ENCODE peak calls at places on chromosomes 1 and 21, in eight cellular contexts. One of them, this sample, is unnamed.

GRCh38 chr1:109201123-109201703 is 12.5 kb upstream of the SARS1 start:
- DNase-seq in AG04450: peak
- DNase-seq in mucosa of descending colon: peak
- DNase-seq in fibroblast of lung: peak
- DNase-seq in GM23338: peak
- DNase-seq in A549: peak
- DNase-seq in fibroblast of mammary gland: peak
- DNase-seq in psoas muscle: peak
- DNase-seq in this sample: no peak

GRCh38 chr1:20255666-20256065 is 35.0 kb upstream of the VWA5B1 start:
- DNase-seq in A549: peak
- DNase-seq in GM23338: no peak
- DNase-seq in fibroblast of mammary gland: peak
- DNase-seq in psoas muscle: no peak
- DNase-seq in fibroblast of lung: peak
- DNase-seq in mucosa of descending colon: peak
- DNase-seq in AG04450: peak
- DNase-seq in this sample: peak

GRCh38 chr1:29711582-29712274 is 475.4 kb downstream of the PTPRU start:
- DNase-seq in mucosa of descending colon: no peak
- DNase-seq in psoas muscle: no peak
- DNase-seq in fibroblast of lung: peak
- DNase-seq in fibroblast of mammary gland: peak
- DNase-seq in A549: no peak
- DNase-seq in AG04450: no peak
- DNase-seq in GM23338: no peak
- DNase-seq in this sample: no peak

GRCh38 chr1:192474080-192474683 is 101.4 kb upstream of the RGS1 start:
- DNase-seq in A549: peak
- DNase-seq in psoas muscle: no peak
- DNase-seq in fibroblast of mammary gland: peak
- DNase-seq in AG04450: no peak
- DNase-seq in GM23338: peak
- DNase-seq in fibroblast of lung: peak
- DNase-seq in mucosa of descending colon: peak
- DNase-seq in this sample: peak

GRCh38 chr1:63893976-63894375 is 120.2 kb downstream of the ROR1 start:
- DNase-seq in GM23338: no peak
- DNase-seq in psoas muscle: no peak
- DNase-seq in fibroblast of lung: no peak
- DNase-seq in mucosa of descending colon: no peak
- DNase-seq in A549: no peak
- DNase-seq in AG04450: no peak
- DNase-seq in fibroblast of mammary gland: peak
- DNase-seq in this sample: no peak

GRCh38 chr1:170545476-170545875 is 13.5 kb downstream of the GORAB start:
- DNase-seq in AG04450: peak
- DNase-seq in fibroblast of mammary gland: peak
- DNase-seq in fibroblast of lung: peak
- DNase-seq in GM23338: no peak
- DNase-seq in psoas muscle: no peak
- DNase-seq in A549: no peak
- DNase-seq in mucosa of descending colon: no peak
- DNase-seq in this sample: no peak

GRCh38 chr1:99704356-99704816 is 58.5 kb downstream of the PALMD start:
- DNase-seq in mucosa of descending colon: peak
- DNase-seq in fibroblast of lung: no peak
- DNase-seq in GM23338: no peak
- DNase-seq in A549: no peak
- DNase-seq in psoas muscle: no peak
- DNase-seq in fibroblast of mammary gland: no peak
- DNase-seq in AG04450: no peak
- DNase-seq in this sample: no peak

GRCh38 chr1:13700521-13701273 is 709 bp downstream of the PRDM2 start:
- DNase-seq in fibroblast of mammary gland: peak
- DNase-seq in fibroblast of lung: peak
- DNase-seq in AG04450: no peak
- DNase-seq in mucosa of descending colon: peak
- DNase-seq in A549: peak
- DNase-seq in GM23338: peak
- DNase-seq in psoas muscle: peak
- DNase-seq in this sample: no peak

GRCh38 chr1:172321429-172321828 is 99.1 kb upstream of the C1orf105 start:
- DNase-seq in A549: peak
- DNase-seq in psoas muscle: no peak
- DNase-seq in mucosa of descending colon: no peak
- DNase-seq in AG04450: no peak
- DNase-seq in fibroblast of mammary gland: peak
- DNase-seq in GM23338: no peak
- DNase-seq in fibroblast of lung: peak
- DNase-seq in this sample: no peak

GRCh38 chr21:14120091-14120734 is 90.5 kb downstream of the LIPI start:
- DNase-seq in psoas muscle: no peak
- DNase-seq in AG04450: no peak
- DNase-seq in GM23338: peak
- DNase-seq in mucosa of descending colon: peak
- DNase-seq in fibroblast of lung: no peak
- DNase-seq in A549: no peak
- DNase-seq in fibroblast of mammary gland: peak
- DNase-seq in this sample: peak

GRCh38 chr1:53560572-53561487 is 101.6 kb downstream of the DMRTB1 start:
- DNase-seq in psoas muscle: no peak
- DNase-seq in mucosa of descending colon: no peak
- DNase-seq in fibroblast of mammary gland: no peak
- DNase-seq in A549: no peak
- DNase-seq in GM23338: no peak
- DNase-seq in fibroblast of lung: peak
- DNase-seq in AG04450: no peak
- DNase-seq in this sample: no peak

GRCh38 chr21:16218682-16219343 is 489.0 kb downstream of the USP25 start:
- DNase-seq in fibroblast of mammary gland: no peak
- DNase-seq in psoas muscle: no peak
- DNase-seq in mucosa of descending colon: no peak
- DNase-seq in GM23338: no peak
- DNase-seq in fibroblast of lung: no peak
- DNase-seq in A549: no peak
- DNase-seq in AG04450: no peak
- DNase-seq in this sample: no peak

GRCh38 chr1:19006837-19007271 is 50.4 kb upstream of the IFFO2 start:
- DNase-seq in mucosa of descending colon: no peak
- DNase-seq in GM23338: no peak
- DNase-seq in psoas muscle: no peak
- DNase-seq in A549: no peak
- DNase-seq in fibroblast of mammary gland: no peak
- DNase-seq in AG04450: no peak
- DNase-seq in fibroblast of lung: peak
- DNase-seq in this sample: no peak

GRCh38 chr1:3473381-3473844 is 18.9 kb downstream of the ARHGEF16 start:
- DNase-seq in GM23338: no peak
- DNase-seq in mucosa of descending colon: no peak
- DNase-seq in AG04450: peak
- DNase-seq in psoas muscle: no peak
- DNase-seq in A549: no peak
- DNase-seq in fibroblast of lung: peak
- DNase-seq in fibroblast of mammary gland: peak
- DNase-seq in this sample: no peak

GRCh38 chr21:43269461-43269860 is 100.7 kb downstream of the CRYAA start:
- DNase-seq in fibroblast of lung: no peak
- DNase-seq in fibroblast of mammary gland: no peak
- DNase-seq in AG04450: no peak
- DNase-seq in mucosa of descending colon: no peak
- DNase-seq in A549: no peak
- DNase-seq in psoas muscle: peak
- DNase-seq in GM23338: peak
- DNase-seq in this sample: peak

GRCh38 chr1:239389703-239390102 is 3.3 kb downstream of the CHRM3 start:
- DNase-seq in fibroblast of lung: peak
- DNase-seq in A549: no peak
- DNase-seq in GM23338: no peak
- DNase-seq in mucosa of descending colon: no peak
- DNase-seq in psoas muscle: no peak
- DNase-seq in AG04450: no peak
- DNase-seq in fibroblast of mammary gland: no peak
- DNase-seq in this sample: no peak

GRCh38 chr21:26120833-26121232 is 49.7 kb downstream of the APP start:
- DNase-seq in fibroblast of mammary gland: peak
- DNase-seq in A549: no peak
- DNase-seq in psoas muscle: no peak
- DNase-seq in fibroblast of lung: peak
- DNase-seq in GM23338: peak
- DNase-seq in AG04450: no peak
- DNase-seq in mucosa of descending colon: no peak
- DNase-seq in this sample: no peak

GRCh38 chr1:167627865-167628641 is 2.0 kb upstream of the RCSD1 start:
- DNase-seq in fibroblast of lung: no peak
- DNase-seq in AG04450: no peak
- DNase-seq in A549: no peak
- DNase-seq in psoas muscle: no peak
- DNase-seq in fibroblast of mammary gland: no peak
- DNase-seq in GM23338: no peak
- DNase-seq in mucosa of descending colon: no peak
- DNase-seq in this sample: peak
- H3K4me3 ChIP-seq in fibroblast of lung: no peak
- H3K4me3 ChIP-seq in AG04450: no peak
- H3K4me3 ChIP-seq in A549: no peak
- H3K4me3 ChIP-seq in psoas muscle: no peak
- H3K4me3 ChIP-seq in fibroblast of mammary gland: no peak
- H3K4me3 ChIP-seq in GM23338: no peak
- H3K4me3 ChIP-seq in mucosa of descending colon: no peak
- H3K4me3 ChIP-seq in this sample: peak

GRCh38 chr1:16981269-16981849 is 939 bp upstream of the MFAP2 start:
- DNase-seq in psoas muscle: no peak
- DNase-seq in fibroblast of mammary gland: peak
- DNase-seq in mucosa of descending colon: no peak
- DNase-seq in GM23338: no peak
- DNase-seq in AG04450: peak
- DNase-seq in A549: no peak
- DNase-seq in fibroblast of lung: peak
- DNase-seq in this sample: no peak
- H3K4me3 ChIP-seq in psoas muscle: no peak
- H3K4me3 ChIP-seq in fibroblast of mammary gland: peak
- H3K4me3 ChIP-seq in mucosa of descending colon: no peak
- H3K4me3 ChIP-seq in GM23338: no peak
- H3K4me3 ChIP-seq in AG04450: peak
- H3K4me3 ChIP-seq in A549: no peak
- H3K4me3 ChIP-seq in fibroblast of lung: no peak
- H3K4me3 ChIP-seq in this sample: no peak

GRCh38 chr1:41367102-41367537 is 5.9 kb downstream of the FOXO6 start:
- DNase-seq in psoas muscle: no peak
- DNase-seq in fibroblast of mammary gland: no peak
- DNase-seq in GM23338: peak
- DNase-seq in AG04450: no peak
- DNase-seq in fibroblast of lung: no peak
- DNase-seq in mucosa of descending colon: no peak
- DNase-seq in A549: no peak
- DNase-seq in this sample: no peak
- H3K4me3 ChIP-seq in psoas muscle: peak
- H3K4me3 ChIP-seq in fibroblast of mammary gland: no peak
- H3K4me3 ChIP-seq in GM23338: peak
- H3K4me3 ChIP-seq in AG04450: no peak
- H3K4me3 ChIP-seq in fibroblast of lung: no peak
- H3K4me3 ChIP-seq in mucosa of descending colon: no peak
- H3K4me3 ChIP-seq in A549: no peak
- H3K4me3 ChIP-seq in this sample: peak

GRCh38 chr1:4796999-4797375 is 142.6 kb downstream of the AJAP1 start:
- DNase-seq in fibroblast of lung: no peak
- DNase-seq in psoas muscle: no peak
- DNase-seq in AG04450: no peak
- DNase-seq in A549: no peak
- DNase-seq in GM23338: no peak
- DNase-seq in mucosa of descending colon: no peak
- DNase-seq in fibroblast of mammary gland: no peak
- DNase-seq in this sample: no peak

GRCh38 chr1:4794020-4794780 is 139.8 kb downstream of the AJAP1 start:
- DNase-seq in psoas muscle: no peak
- DNase-seq in AG04450: no peak
- DNase-seq in A549: no peak
- DNase-seq in GM23338: no peak
- DNase-seq in fibroblast of mammary gland: peak
- DNase-seq in mucosa of descending colon: no peak
- DNase-seq in fibroblast of lung: no peak
- DNase-seq in this sample: no peak

GRCh38 chr1:4792565-4792964 is 138.2 kb downstream of the AJAP1 start:
- DNase-seq in fibroblast of lung: no peak
- DNase-seq in AG04450: no peak
- DNase-seq in A549: no peak
- DNase-seq in GM23338: no peak
- DNase-seq in mucosa of descending colon: no peak
- DNase-seq in fibroblast of mammary gland: no peak
- DNase-seq in psoas muscle: no peak
- DNase-seq in this sample: no peak

GRCh38 chr1:4797429-4797828 is 143.0 kb downstream of the AJAP1 start:
- DNase-seq in AG04450: no peak
- DNase-seq in fibroblast of mammary gland: no peak
- DNase-seq in psoas muscle: no peak
- DNase-seq in mucosa of descending colon: no peak
- DNase-seq in A549: no peak
- DNase-seq in fibroblast of lung: no peak
- DNase-seq in GM23338: no peak
- DNase-seq in this sample: no peak

DNA sequence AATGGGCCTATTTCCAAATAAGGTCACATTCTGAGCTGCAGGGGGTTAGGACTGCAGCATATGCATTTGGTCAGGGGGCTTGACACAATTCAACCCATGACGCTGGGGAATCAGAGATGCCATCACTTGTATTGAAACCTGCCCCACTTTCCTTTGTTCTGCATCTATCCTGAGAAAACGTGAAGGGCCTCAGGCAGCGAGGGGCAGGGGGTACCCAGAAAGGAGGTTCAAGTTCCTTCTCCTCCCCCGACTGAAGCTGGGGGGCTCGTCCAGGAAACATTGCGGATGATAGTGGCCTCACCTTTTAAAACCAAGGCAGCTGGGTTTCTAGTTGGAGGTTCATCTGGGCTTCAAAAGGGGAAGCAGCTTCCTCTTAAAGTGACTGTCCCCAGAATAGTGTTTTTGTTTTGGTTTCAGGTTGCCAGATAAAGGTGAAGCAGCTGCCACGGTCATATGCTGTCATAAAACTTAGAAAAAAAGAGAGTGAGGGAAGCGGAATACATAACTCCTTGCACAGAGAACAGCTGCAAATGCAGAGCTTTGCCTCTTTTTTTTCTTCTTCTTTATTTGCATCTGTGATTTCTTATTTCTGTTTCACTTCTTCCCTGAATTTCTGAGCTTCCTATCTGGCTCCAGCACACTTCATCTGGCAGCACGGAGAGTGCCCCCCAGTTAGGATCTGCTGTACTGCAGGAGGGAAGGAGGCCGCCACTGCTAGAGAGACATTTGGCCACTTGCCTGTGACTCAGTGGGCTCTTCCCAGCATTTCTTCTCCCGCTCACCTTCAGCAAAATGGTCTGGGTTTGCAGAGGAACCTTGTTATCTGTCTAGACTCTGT is 142.0 kb downstream of the AJAP1 start:
- DNase-seq in fibroblast of lung: no peak
- DNase-seq in fibroblast of mammary gland: no peak
- DNase-seq in GM23338: no peak
- DNase-seq in mucosa of descending colon: no peak
- DNase-seq in A549: no peak
- DNase-seq in psoas muscle: no peak
- DNase-seq in AG04450: no peak
- DNase-seq in this sample: no peak
- H3K4me3 ChIP-seq in fibroblast of lung: no peak
- H3K4me3 ChIP-seq in fibroblast of mammary gland: no peak
- H3K4me3 ChIP-seq in GM23338: no peak
- H3K4me3 ChIP-seq in mucosa of descending colon: no peak
- H3K4me3 ChIP-seq in A549: no peak
- H3K4me3 ChIP-seq in psoas muscle: no peak
- H3K4me3 ChIP-seq in AG04450: no peak
- H3K4me3 ChIP-seq in this sample: no peak

GRCh38 chr1:202994756-202995155 is 12.4 kb upstream of the TMEM183A start:
- DNase-seq in fibroblast of lung: no peak
- DNase-seq in psoas muscle: no peak
- DNase-seq in mucosa of descending colon: no peak
- DNase-seq in AG04450: no peak
- DNase-seq in fibroblast of mammary gland: no peak
- DNase-seq in GM23338: no peak
- DNase-seq in A549: no peak
- DNase-seq in this sample: no peak
- H3K4me3 ChIP-seq in fibroblast of lung: no peak
- H3K4me3 ChIP-seq in psoas muscle: no peak
- H3K4me3 ChIP-seq in mucosa of descending colon: no peak
- H3K4me3 ChIP-seq in AG04450: no peak
- H3K4me3 ChIP-seq in fibroblast of mammary gland: no peak
- H3K4me3 ChIP-seq in GM23338: no peak
- H3K4me3 ChIP-seq in A549: no peak
- H3K4me3 ChIP-seq in this sample: no peak